ENCODE peak calls at places on chromosome 2, in five cellular contexts. One of them, this sample, is unnamed.

GRCh38 chr2:115491394-115491793 is 1049.0 kb downstream of the DPP10 start:
- DNase-seq in CD8-positive, alpha-beta T cell: no peak
- DNase-seq in WERI-Rb-1: no peak
- DNase-seq in PC-3: no peak
- DNase-seq in esophagus squamous epithelium: no peak
- DNase-seq in this sample: no peak

GRCh38 chr2:170818294-170819104 is 1.8 kb downstream of the GAD1 start:
- DNase-seq in CD8-positive, alpha-beta T cell: no peak
- DNase-seq in WERI-Rb-1: no peak
- DNase-seq in PC-3: no peak
- DNase-seq in esophagus squamous epithelium: no peak
- DNase-seq in this sample: no peak

GRCh38 chr2:224931956-224932355 is 110.3 kb downstream of the DOCK10 start:
- DNase-seq in CD8-positive, alpha-beta T cell: no peak
- DNase-seq in WERI-Rb-1: no peak
- DNase-seq in PC-3: no peak
- DNase-seq in esophagus squamous epithelium: no peak
- DNase-seq in this sample: no peak

GRCh38 chr2:186780701-186781316 is 68.2 kb downstream of the ZSWIM2 start:
- DNase-seq in CD8-positive, alpha-beta T cell: no peak
- DNase-seq in WERI-Rb-1: peak
- DNase-seq in PC-3: peak
- DNase-seq in esophagus squamous epithelium: no peak
- DNase-seq in this sample: peak

GRCh38 chr2:134335601-134336000 is 81.7 kb downstream of the MGAT5 start:
- DNase-seq in CD8-positive, alpha-beta T cell: no peak
- DNase-seq in WERI-Rb-1: no peak
- DNase-seq in PC-3: no peak
- DNase-seq in esophagus squamous epithelium: no peak
- DNase-seq in this sample: no peak

GRCh38 chr2:174335605-174336402 is 1.1 kb downstream of the SP9 start:
- DNase-seq in CD8-positive, alpha-beta T cell: no peak
- DNase-seq in WERI-Rb-1: peak
- DNase-seq in PC-3: no peak
- DNase-seq in esophagus squamous epithelium: no peak
- DNase-seq in this sample: no peak

GRCh38 chr2:59428940-59429339 is 1124.5 kb downstream of the BCL11A start:
- DNase-seq in CD8-positive, alpha-beta T cell: no peak
- DNase-seq in WERI-Rb-1: no peak
- DNase-seq in PC-3: no peak
- DNase-seq in esophagus squamous epithelium: no peak
- DNase-seq in this sample: no peak

GRCh38 chr2:15838481-15838880 is 101.9 kb upstream of the MYCN start:
- DNase-seq in CD8-positive, alpha-beta T cell: no peak
- DNase-seq in WERI-Rb-1: no peak
- DNase-seq in PC-3: no peak
- DNase-seq in esophagus squamous epithelium: no peak
- DNase-seq in this sample: no peak

GRCh38 chr2:119233326-119234020 is 9.8 kb downstream of the STEAP3 start:
- DNase-seq in CD8-positive, alpha-beta T cell: no peak
- DNase-seq in WERI-Rb-1: no peak
- DNase-seq in PC-3: peak
- DNase-seq in esophagus squamous epithelium: no peak
- DNase-seq in this sample: no peak

GRCh38 chr2:85312404-85312803 is 15.4 kb downstream of the TGOLN2 start:
- DNase-seq in CD8-positive, alpha-beta T cell: no peak
- DNase-seq in WERI-Rb-1: no peak
- DNase-seq in PC-3: peak
- DNase-seq in esophagus squamous epithelium: no peak
- DNase-seq in this sample: peak

GRCh38 chr2:197998702-197999101 is 194.3 kb downstream of the PLCL1 start:
- DNase-seq in CD8-positive, alpha-beta T cell: no peak
- DNase-seq in WERI-Rb-1: no peak
- DNase-seq in PC-3: no peak
- DNase-seq in esophagus squamous epithelium: no peak
- DNase-seq in this sample: no peak

GRCh38 chr2:144354953-144355352 is 165.0 kb downstream of the ZEB2 start:
- DNase-seq in CD8-positive, alpha-beta T cell: no peak
- DNase-seq in WERI-Rb-1: no peak
- DNase-seq in PC-3: peak
- DNase-seq in esophagus squamous epithelium: no peak
- DNase-seq in this sample: no peak

GRCh38 chr2:96167407-96168013 is 22.3 kb upstream of the DUSP2 start:
- DNase-seq in CD8-positive, alpha-beta T cell: no peak
- DNase-seq in WERI-Rb-1: no peak
- DNase-seq in PC-3: no peak
- DNase-seq in esophagus squamous epithelium: no peak
- DNase-seq in this sample: no peak

GRCh38 chr2:156333951-156334495 is 1.5 kb upstream of the NR4A2 start:
- DNase-seq in CD8-positive, alpha-beta T cell: no peak
- DNase-seq in WERI-Rb-1: peak
- DNase-seq in PC-3: no peak
- DNase-seq in esophagus squamous epithelium: peak
- DNase-seq in this sample: peak

GRCh38 chr2:39623916-39624315 is 41.8 kb upstream of the TMEM178A start:
- DNase-seq in CD8-positive, alpha-beta T cell: no peak
- DNase-seq in WERI-Rb-1: no peak
- DNase-seq in PC-3: no peak
- DNase-seq in esophagus squamous epithelium: no peak
- DNase-seq in this sample: no peak

GRCh38 chr2:229660951-229661350 is 53.4 kb downstream of the DNER start:
- DNase-seq in CD8-positive, alpha-beta T cell: no peak
- DNase-seq in WERI-Rb-1: no peak
- DNase-seq in PC-3: peak
- DNase-seq in esophagus squamous epithelium: no peak
- DNase-seq in this sample: no peak

GRCh38 chr2:101277111-101277510 is 24.4 kb downstream of the CNOT11 start:
- DNase-seq in CD8-positive, alpha-beta T cell: no peak
- DNase-seq in WERI-Rb-1: peak
- DNase-seq in PC-3: peak
- DNase-seq in esophagus squamous epithelium: no peak
- DNase-seq in this sample: peak

GRCh38 chr2:128008089-128008672 is 19.7 kb downstream of the SAP130 start:
- DNase-seq in CD8-positive, alpha-beta T cell: no peak
- DNase-seq in WERI-Rb-1: no peak
- DNase-seq in PC-3: no peak
- DNase-seq in esophagus squamous epithelium: no peak
- DNase-seq in this sample: no peak

GRCh38 chr2:166088634-166089033 is 39.2 kb downstream of the SCN1A start:
- DNase-seq in CD8-positive, alpha-beta T cell: no peak
- DNase-seq in WERI-Rb-1: no peak
- DNase-seq in PC-3: no peak
- DNase-seq in esophagus squamous epithelium: no peak
- DNase-seq in this sample: peak

GRCh38 chr2:76870581-76870980 is 651.6 kb downstream of the LRRTM4 start:
- DNase-seq in CD8-positive, alpha-beta T cell: no peak
- DNase-seq in WERI-Rb-1: no peak
- DNase-seq in PC-3: no peak
- DNase-seq in esophagus squamous epithelium: no peak
- DNase-seq in this sample: peak

GRCh38 chr2:158993030-158993429 is 24.6 kb downstream of the TANC1 start:
- DNase-seq in CD8-positive, alpha-beta T cell: no peak
- DNase-seq in WERI-Rb-1: no peak
- DNase-seq in PC-3: no peak
- DNase-seq in esophagus squamous epithelium: no peak
- DNase-seq in this sample: no peak

GRCh38 chr2:169572189-169572588 is 1.5 kb downstream of the FASTKD1 start:
- DNase-seq in CD8-positive, alpha-beta T cell: no peak
- DNase-seq in WERI-Rb-1: no peak
- DNase-seq in PC-3: no peak
- DNase-seq in esophagus squamous epithelium: no peak
- DNase-seq in this sample: no peak

GRCh38 chr2:217551229-217551909 is 451.4 kb downstream of the TNS1 start:
- DNase-seq in CD8-positive, alpha-beta T cell: no peak
- DNase-seq in WERI-Rb-1: no peak
- DNase-seq in PC-3: peak
- DNase-seq in esophagus squamous epithelium: no peak
- DNase-seq in this sample: peak

GRCh38 chr2:165277860-165278656 is 38.8 kb downstream of the SCN2A start:
- DNase-seq in CD8-positive, alpha-beta T cell: no peak
- DNase-seq in WERI-Rb-1: no peak
- DNase-seq in PC-3: no peak
- DNase-seq in esophagus squamous epithelium: no peak
- DNase-seq in this sample: no peak

GRCh38 chr2:238731961-238732360 is 115.9 kb upstream of the TWIST2 start:
- DNase-seq in CD8-positive, alpha-beta T cell: no peak
- DNase-seq in WERI-Rb-1: no peak
- DNase-seq in PC-3: no peak
- DNase-seq in esophagus squamous epithelium: no peak
- DNase-seq in this sample: no peak

GRCh38 chr2:205637779-205638503 is 44.4 kb upstream of the NRP2 start:
- DNase-seq in CD8-positive, alpha-beta T cell: no peak
- DNase-seq in WERI-Rb-1: no peak
- DNase-seq in PC-3: peak
- DNase-seq in esophagus squamous epithelium: no peak
- DNase-seq in this sample: no peak

GRCh38 chr2:126907671-126908070 is 9.0 kb downstream of the TEX51 start:
- DNase-seq in CD8-positive, alpha-beta T cell: no peak
- DNase-seq in WERI-Rb-1: no peak
- DNase-seq in PC-3: no peak
- DNase-seq in esophagus squamous epithelium: no peak
- DNase-seq in this sample: no peak

GRCh38 chr2:45394842-45395241 is 216.2 kb downstream of the SRBD1 start:
- DNase-seq in CD8-positive, alpha-beta T cell: no peak
- DNase-seq in WERI-Rb-1: no peak
- DNase-seq in PC-3: no peak
- DNase-seq in esophagus squamous epithelium: no peak
- DNase-seq in this sample: no peak

GRCh38 chr2:158743466-158743865 is 51.7 kb upstream of the DAPL1 start:
- DNase-seq in CD8-positive, alpha-beta T cell: no peak
- DNase-seq in WERI-Rb-1: no peak
- DNase-seq in PC-3: no peak
- DNase-seq in esophagus squamous epithelium: no peak
- DNase-seq in this sample: no peak

GRCh38 chr2:45003586-45004568 is 5.4 kb downstream of the SIX2 start:
- DNase-seq in CD8-positive, alpha-beta T cell: no peak
- DNase-seq in WERI-Rb-1: no peak
- DNase-seq in PC-3: no peak
- DNase-seq in esophagus squamous epithelium: no peak
- DNase-seq in this sample: no peak

GRCh38 chr2:178530128-178530527 is 49.9 kb downstream of the PLEKHA3 start:
- DNase-seq in CD8-positive, alpha-beta T cell: no peak
- DNase-seq in WERI-Rb-1: no peak
- DNase-seq in PC-3: no peak
- DNase-seq in esophagus squamous epithelium: no peak
- DNase-seq in this sample: no peak

GRCh38 chr2:238260879-238261278 is 21.0 kb upstream of the HES6 start:
- DNase-seq in CD8-positive, alpha-beta T cell: no peak
- DNase-seq in WERI-Rb-1: no peak
- DNase-seq in PC-3: no peak
- DNase-seq in esophagus squamous epithelium: no peak
- DNase-seq in this sample: no peak

GRCh38 chr2:111072220-111072871 is 48.4 kb upstream of the BCL2L11 start:
- DNase-seq in CD8-positive, alpha-beta T cell: no peak
- DNase-seq in WERI-Rb-1: no peak
- DNase-seq in PC-3: peak
- DNase-seq in esophagus squamous epithelium: no peak
- DNase-seq in this sample: peak

GRCh38 chr2:179571721-179572120 is 289.7 kb downstream of the ZNF385B start:
- DNase-seq in CD8-positive, alpha-beta T cell: no peak
- DNase-seq in WERI-Rb-1: no peak
- DNase-seq in PC-3: no peak
- DNase-seq in esophagus squamous epithelium: no peak
- DNase-seq in this sample: no peak
- H3K27ac ChIP-seq in CD8-positive, alpha-beta T cell: no peak
- H3K27ac ChIP-seq in WERI-Rb-1: no peak
- H3K27ac ChIP-seq in PC-3: no peak
- H3K27ac ChIP-seq in esophagus squamous epithelium: no peak
- H3K27ac ChIP-seq in this sample: no peak

DNA sequence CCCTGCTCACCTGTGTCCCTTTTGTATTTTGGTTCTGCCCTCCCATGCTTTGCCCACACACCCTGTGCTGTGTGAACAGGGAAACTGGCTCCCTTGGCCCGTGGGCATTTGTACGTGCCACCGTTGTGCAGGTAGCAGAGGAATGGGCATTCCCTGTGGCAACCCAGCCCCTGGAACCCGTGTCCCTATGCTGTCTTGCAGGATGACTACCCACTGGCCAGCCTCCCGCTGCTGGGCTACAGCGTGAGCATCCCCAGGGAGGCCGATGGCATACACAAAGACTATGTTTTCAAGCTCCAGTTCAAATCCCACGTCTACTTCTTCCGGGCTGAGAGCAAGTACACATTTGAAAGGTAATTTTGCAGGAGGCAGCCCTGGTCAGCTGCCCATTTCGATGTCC is 15.3 kb downstream of the STK25 start:
- DNase-seq in CD8-positive, alpha-beta T cell: no peak
- DNase-seq in WERI-Rb-1: no peak
- DNase-seq in PC-3: no peak
- DNase-seq in esophagus squamous epithelium: no peak
- DNase-seq in this sample: no peak
- TF ChIP-seq CTCF in CD8-positive, alpha-beta T cell: no peak
- TF ChIP-seq CTCF in WERI-Rb-1: no peak
- TF ChIP-seq CTCF in PC-3: no peak
- TF ChIP-seq CTCF in esophagus squamous epithelium: no peak
- TF ChIP-seq CTCF in this sample: no peak

DNA sequence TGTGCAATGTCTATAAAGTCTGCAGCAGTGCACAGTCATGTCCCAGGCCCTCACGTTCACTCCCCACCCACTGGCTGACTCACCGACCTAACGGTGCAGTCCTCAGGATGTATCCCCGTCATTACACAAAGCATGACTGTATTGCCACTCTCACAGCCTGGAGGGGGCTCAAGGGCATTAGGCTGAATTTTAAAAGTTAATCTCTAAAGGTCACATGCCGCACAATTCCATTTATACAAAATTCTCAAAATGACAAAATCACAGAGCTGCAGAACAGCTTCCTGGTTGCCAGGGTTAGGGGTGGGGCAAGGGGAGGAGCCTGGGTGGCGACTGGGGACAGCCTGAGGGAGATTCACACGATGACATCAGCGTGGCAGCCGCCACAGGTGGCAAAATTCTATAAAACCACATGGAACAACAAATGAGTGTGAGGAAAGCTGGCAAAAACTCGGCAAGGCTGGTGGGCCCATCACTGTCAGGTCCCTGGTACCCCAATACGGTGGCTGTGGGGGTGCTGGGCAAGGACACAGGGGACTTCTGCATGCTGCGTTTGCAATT is 97.6 kb downstream of the NDUFA10 start:
- DNase-seq in CD8-positive, alpha-beta T cell: peak
- DNase-seq in WERI-Rb-1: peak
- DNase-seq in PC-3: peak
- DNase-seq in esophagus squamous epithelium: no peak
- DNase-seq in this sample: peak
- H3K4me3 ChIP-seq in CD8-positive, alpha-beta T cell: peak
- H3K4me3 ChIP-seq in WERI-Rb-1: no peak
- H3K4me3 ChIP-seq in PC-3: no peak
- H3K4me3 ChIP-seq in esophagus squamous epithelium: no peak
- H3K4me3 ChIP-seq in this sample: peak

GRCh38 chr2:24007693-24008092 is 2.2 kb upstream of the MFSD2B start:
- DNase-seq in CD8-positive, alpha-beta T cell: no peak
- DNase-seq in WERI-Rb-1: no peak
- DNase-seq in PC-3: no peak
- DNase-seq in esophagus squamous epithelium: no peak
- DNase-seq in this sample: no peak
- H3K27ac ChIP-seq in CD8-positive, alpha-beta T cell: no peak
- H3K27ac ChIP-seq in WERI-Rb-1: no peak
- H3K27ac ChIP-seq in PC-3: no peak
- H3K27ac ChIP-seq in esophagus squamous epithelium: no peak
- H3K27ac ChIP-seq in this sample: no peak